ENCODE peak calls at places on chromosomes 16 and 17, in five cellular contexts. J is GDM1, M is T-helper 2 cell, X is NCI-H774, O is choroid plexus epithelial cell. V is an unnamed sample.

GRCh38 chr17:78022425-78022824 is 63.9 kb downstream of the TNRC6C start:
- DNase-seq in J (no peak), M (no peak), X (no peak), O (no peak), V (no peak)

GRCh38 chr16:59154295-59154694 is 420.2 kb upstream of the GOT2 start:
- DNase-seq in J (no peak), M (no peak), X (no peak), O (no peak), V (no peak)

GRCh38 chr17:37182786-37183185 is 193.0 kb upstream of the C17orf78 start:
- DNase-seq in J (no peak), M (no peak), X (no peak), O (peak; percentile 54), V (no peak)

GRCh38 chr16:680967-681745 is 946 bp downstream of the STUB1 start:
- DNase-seq in J (no peak), M (no peak), X (no peak), O (peak; percentile 40), V (peak; percentile 87)

GRCh38 chr17:47937915-47938314 is 3.5 kb upstream of the PNPO start:
- DNase-seq in J (no peak), M (no peak), X (no peak), O (no peak), V (no peak)

GRCh38 chr17:19996502-19996901 is 12.7 kb upstream of the SPECC1 start:
- DNase-seq in J (peak; percentile 36), M (no peak), X (no peak), O (no peak), V (no peak)

GRCh38 chr16:62889097-62889496 is 852.9 kb upstream of the CDH8 start:
- DNase-seq in J (no peak), M (no peak), X (no peak), O (no peak), V (no peak)

GRCh38 chr17:4549781-4550533 is 5.2 kb downstream of the MYBBP1A start:
- DNase-seq in J (no peak), M (no peak), X (no peak), O (no peak), V (no peak)

GRCh38 chr17:72187544-72187943 is 66.7 kb downstream of the SOX9 start:
- DNase-seq in J (no peak), M (no peak), X (peak; percentile 40), O (peak; percentile 47), V (no peak)

GRCh38 chr17:29059281-29059680 is 16.3 kb downstream of the PIPOX start:
- DNase-seq in J (no peak), M (no peak), X (peak; percentile 28), O (peak; percentile 59), V (peak; percentile 30)

GRCh38 chr17:73068322-73069153 is 23.9 kb downstream of the SLC39A11 start:
- DNase-seq in J (no peak), M (no peak), X (no peak), O (peak; percentile 96), V (no peak)

GRCh38 chr17:73371285-73371684 is 59.5 kb upstream of the CDC42EP4 start:
- DNase-seq in J (peak; percentile 27), M (no peak), X (no peak), O (peak; percentile 86), V (peak; percentile 74)

GRCh38 chr16:56400458-56400857 is 24.9 kb downstream of the AMFR start:
- DNase-seq in J (no peak), M (no peak), X (no peak), O (no peak), V (no peak)

GRCh38 chr16:51290410-51290809 is 139.3 kb upstream of the SALL1 start:
- DNase-seq in J (no peak), M (no peak), X (no peak), O (no peak), V (no peak)

GRCh38 chr16:77760800-77761199 is 27.6 kb upstream of the VAT1L start:
- DNase-seq in J (no peak), M (no peak), X (no peak), O (peak; percentile 21), V (no peak)

GRCh38 chr17:50498021-50498874 is 10.0 kb upstream of the MYCBPAP start:
- DNase-seq in J (no peak), M (no peak), X (no peak), O (no peak), V (no peak)

GRCh38 chr16:84541999-84542876 is 37.8 kb upstream of the MEAK7 start:
- DNase-seq in J (no peak), M (no peak), X (no peak), O (peak; percentile 68), V (no peak)

GRCh38 chr16:13402601-13403000 is 501.2 kb downstream of the SHISA9 start:
- DNase-seq in J (no peak), M (no peak), X (no peak), O (no peak), V (no peak)

GRCh38 chr17:9842057-9842758 is 16.5 kb downstream of the GLP2R start:
- DNase-seq in J (no peak), M (no peak), X (no peak), O (peak; percentile 85), V (no peak)

GRCh38 chr17:73720187-73720834 is 76.1 kb upstream of the SDK2 start:
- DNase-seq in J (no peak), M (no peak), X (no peak), O (no peak), V (no peak)

V was measured in RKO.